ENCODE peak calls at places on chromosomes 4 and X, in six cellular contexts. O, M, B, V, N and D are unnamed samples.

GRCh38 chr4:105994841-105995240 is 99.6 kb downstream of the NPNT start:
- DNase-seq in B (no peak), O (no peak), N (no peak), V (no peak), M (no peak), D (no peak)

GRCh38 chrX:6941041-6941440 is 206.5 kb upstream of the STS start:
- DNase-seq in B (no peak), V (no peak), M (no peak), O (no peak), N (no peak), D (no peak)

GRCh38 chr4:182246401-182247205 is 3.4 kb downstream of the TENM3 start:
- DNase-seq in B (no peak), N (no peak), M (no peak), O (no peak), V (peak; percentile 89), D (no peak)

GRCh38 chr4:37865450-37865849 is 25.4 kb upstream of the TBC1D1 start:
- DNase-seq in V (no peak), O (no peak), B (no peak), M (no peak), N (no peak), D (no peak)

GRCh38 chr4:132934901-132935300 is 214.2 kb upstream of the PCDH10 start:
- DNase-seq in M (no peak), N (no peak), V (no peak), B (no peak), O (no peak), D (no peak)

GRCh38 chrX:29687687-29688086 is 527.7 kb upstream of the MAGEB2 start:
- DNase-seq in O (no peak), B (no peak), M (no peak), N (no peak), V (no peak), D (no peak)

GRCh38 chr4:122300776-122301175 is 78.0 kb upstream of the ADAD1 start:
- DNase-seq in B (no peak), V (no peak), N (no peak), M (no peak), O (no peak), D (no peak)

GRCh38 chrX:115576676-115577075 is 15.7 kb downstream of the PLS3 start:
- DNase-seq in V (no peak), N (no peak), B (no peak), O (no peak), M (no peak), D (no peak)

GRCh38 chr4:7750508-7750907 is 189.2 kb downstream of the AFAP1 start:
- DNase-seq in M (no peak), V (no peak), N (no peak), B (no peak), O (no peak), D (no peak)

GRCh38 chrX:109440475-109440874 is 41.4 kb downstream of the GUCY2F start:
- DNase-seq in N (no peak), O (no peak), V (no peak), M (no peak), B (no peak), D (no peak)

GRCh38 chr4:169398294-169398693 is 127.5 kb upstream of the SH3RF1 start:
- DNase-seq in V (peak; percentile 61), N (no peak), O (no peak), M (no peak), B (no peak), D (no peak)

GRCh38 chr4:8820178-8821102 is 51.2 kb downstream of the HMX1 start:
- DNase-seq in M (peak; percentile 51), B (no peak), O (no peak), V (no peak), N (no peak), D (no peak)

GRCh38 chr4:51868449-51868847 is 25.5 kb downstream of the DCUN1D4 start:
- DNase-seq in M (no peak), O (no peak), N (no peak), V (no peak), B (no peak), D (no peak)

GRCh38 chr4:36676139-36677050 is 395.0 kb downstream of the DTHD1 start:
- DNase-seq in O (no peak), V (peak; percentile 54), B (no peak), N (no peak), M (no peak), D (no peak)

GRCh38 chr4:154998773-154999172 is 209.7 kb upstream of the NPY2R start:
- DNase-seq in O (no peak), N (no peak), B (no peak), V (no peak), M (no peak), D (no peak)

GRCh38 chr4:700587-701264 is 4.9 kb upstream of the PCGF3 start:
- DNase-seq in O (no peak), B (no peak), N (no peak), V (no peak), M (no peak), D (no peak)

GRCh38 chr4:84503495-84504437 is 4.7 kb upstream of the NKX6-1 start:
- DNase-seq in M (no peak), B (peak; percentile 30), V (peak; percentile 28), O (no peak), N (no peak), D (no peak)

GRCh38 chr4:76993787-76994641 is 44.5 kb downstream of the SEPTIN11 start:
- DNase-seq in N (no peak), O (no peak), M (no peak), V (no peak), B (no peak), D (no peak)

GRCh38 chr4:53782468-53782865 is 191.2 kb upstream of the LNX1 start:
- DNase-seq in B (no peak), V (no peak), M (no peak), O (no peak), N (no peak), D (no peak)

GRCh38 chrX:102846544-102847236 is 90.4 kb upstream of the RAB40AL start:
- DNase-seq in N (no peak), V (peak; percentile 54), M (no peak), B (no peak), O (no peak), D (no peak)

GRCh38 chr4:15778742-15779231 is 659 bp downstream of the CD38 start:
- DNase-seq in N (no peak), B (no peak), M (no peak), O (peak; percentile 39), V (no peak), D (peak; percentile 27)

GRCh38 chr4:158410272-158410671 is 111.4 kb upstream of the RXFP1 start:
- DNase-seq in M (no peak), V (peak; percentile 10), O (no peak), B (no peak), N (no peak), D (no peak)

GRCh38 chr4:113179996-113180395 is 130.5 kb downstream of the ANK2 start:
- DNase-seq in O (no peak), B (no peak), M (no peak), V (no peak), N (no peak), D (no peak)

GRCh38 chr4:179855471-179855870 is 2387.7 kb upstream of the TENM3 start:
- DNase-seq in O (no peak), N (no peak), V (no peak), B (no peak), M (no peak), D (no peak)

GRCh38 chr4:134201216-134202098 is at the start of gene PABPC4L:
- DNase-seq in M (peak; percentile 56), O (peak; percentile 56), N (peak; percentile 36), B (no peak), V (no peak), D (peak; percentile 23)

GRCh38 chr4:138696771-138697170 is 318.8 kb upstream of the NOCT start:
- DNase-seq in M (no peak), N (no peak), V (no peak), O (no peak), B (no peak), D (no peak)

GRCh38 chrX:153719238-153719637 is 4.9 kb downstream of the BCAP31 start:
- DNase-seq in V (no peak), M (no peak), N (no peak), B (no peak), O (no peak), D (no peak)
- H3K27ac ChIP-seq in V (no peak overlapping the region), M (no peak overlapping the region), N (no peak overlapping the region), B (no peak overlapping the region), O (no peak overlapping the region), D (no peak overlapping the region)

GRCh38 chrX:129091097-129091496 is 432.2 kb downstream of the SMARCA1 start:
- DNase-seq in V (no peak), N (no peak), O (no peak), M (no peak), B (no peak), D (no peak)
- H3K27ac ChIP-seq in V (no peak overlapping the region), N (no peak overlapping the region), O (no peak overlapping the region), M (no peak overlapping the region), B (no peak overlapping the region), D (no peak overlapping the region)

GRCh38 chr4:24104173-24104572 is 214.3 kb upstream of the PPARGC1A start:
- DNase-seq in M (no peak), B (no peak), N (no peak), O (no peak), V (no peak), D (no peak)

GRCh38 chr4:24103434-24104168 is 213.8 kb upstream of the PPARGC1A start:
- DNase-seq in O (no peak), V (no peak), N (no peak), M (no peak), B (no peak), D (peak; percentile 16)

GRCh38 chr4:24102621-24103020 is 212.8 kb upstream of the PPARGC1A start:
- DNase-seq in M (no peak), B (no peak), O (no peak), V (no peak), N (no peak), D (no peak)

DNA sequence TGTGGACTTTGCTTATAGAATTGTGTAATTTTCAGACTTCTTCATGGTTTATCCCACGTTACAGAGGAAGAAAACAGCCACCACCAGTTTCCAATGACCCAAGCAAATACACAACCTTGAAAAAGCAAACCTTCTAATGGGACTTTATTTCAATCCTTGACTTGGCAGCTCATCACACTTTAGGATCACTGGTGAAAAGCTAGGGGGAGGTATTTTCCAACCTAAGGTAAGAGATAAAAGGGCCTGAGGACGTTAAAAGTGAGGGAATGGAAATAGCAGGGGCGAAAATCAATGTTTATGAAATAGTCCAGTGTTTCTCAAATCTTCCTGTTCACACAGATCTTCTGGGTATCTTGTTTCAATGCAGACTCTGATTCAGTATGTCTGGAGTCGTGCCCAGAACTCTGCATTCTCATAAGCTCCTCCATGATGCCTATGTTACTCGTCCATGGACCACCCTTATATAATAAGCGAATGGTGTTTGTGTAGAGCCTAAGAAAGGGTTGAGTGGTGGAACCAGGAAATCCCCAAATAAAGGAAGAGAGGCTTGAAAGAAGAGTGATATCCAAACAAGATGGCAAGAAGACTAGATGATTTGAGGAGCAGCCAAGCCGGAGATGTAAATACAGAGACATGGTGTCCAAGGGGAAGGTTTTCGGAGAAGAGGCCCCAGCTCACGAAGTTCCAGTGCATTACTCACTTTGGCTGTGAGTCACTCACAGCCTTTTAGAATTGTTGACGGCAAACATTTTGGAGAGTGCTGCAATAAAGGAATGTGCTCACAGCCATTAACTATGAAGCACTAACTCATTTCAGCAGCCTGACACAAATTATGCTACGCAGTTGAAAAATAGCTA is 215.6 kb upstream of the PPARGC1A start:
- DNase-seq in N (peak; percentile 14), B (peak; percentile 5), V (peak; percentile 26), O (no peak), M (no peak), D (no peak)
- H3K27ac ChIP-seq in N (no peak overlapping the region), B (no peak overlapping the region), V (no peak overlapping the region), O (no peak overlapping the region), M (peak overlapping the region; percentile 39), D (no peak overlapping the region)

DNA sequence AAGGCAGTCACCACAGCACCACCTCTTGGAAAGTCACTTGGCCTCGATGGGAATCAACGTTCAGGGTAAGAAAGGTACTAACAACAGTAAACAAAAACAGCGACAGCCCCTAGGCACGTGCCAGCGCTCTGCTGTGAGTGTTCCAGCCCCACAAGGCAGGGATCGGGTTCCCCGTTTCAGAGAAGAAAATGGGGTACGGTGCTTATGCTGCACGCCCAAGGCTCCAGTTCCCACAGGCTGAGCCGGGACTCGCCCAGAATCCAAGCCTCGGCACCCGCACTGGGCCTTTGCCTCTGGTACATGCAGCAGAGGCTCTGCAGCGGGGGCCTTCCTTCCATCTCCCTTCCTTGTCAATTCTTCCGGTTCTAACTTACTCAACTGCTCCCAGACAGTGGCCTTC is 37.3 kb downstream of the WDR1 start:
- DNase-seq in O (peak; percentile 15), B (no peak), M (no peak), V (no peak), N (peak; percentile 30), D (no peak)
- H3K27ac ChIP-seq in O (peak overlapping the region; percentile 64), B (no peak overlapping the region), M (no peak overlapping the region), V (no peak overlapping the region), N (no peak overlapping the region), D (no peak overlapping the region)